ENCODE peak calls at places on chromosomes 7 and 10, in eight cellular contexts. B is cardiac muscle cell, F is HAP-1, V is PC-3, W is esophagus squamous epithelium, D is pancreas, R is prostate gland, J is IMR-90. T is an unnamed sample.
A peak's percentile ranks its signal among the peaks of the same experiment; 100 is the strongest.

GRCh38 chr7:143217806-143218205 is 4.0 kb upstream of the TAS2R40 start:
- DNase-seq in V (no peak), J (no peak), F (no peak), W (no peak), D (no peak), B (no peak), R (no peak), T (no peak)

GRCh38 chr10:131859341-131860020 is 41.3 kb upstream of the PPP2R2D start:
- DNase-seq in F (no peak), J (no peak), D (no peak), R (no peak), V (no peak), W (no peak), B (no peak), T (peak; percentile 9)

GRCh38 chr10:34235164-34235832 is 579.8 kb downstream of the PARD3 start:
- DNase-seq in B (no peak), R (no peak), F (no peak), V (peak; percentile 100), J (peak; percentile 83), W (no peak), D (no peak), T (no peak)

GRCh38 chr10:73857446-73857845 is 16.9 kb downstream of the CAMK2G start:
- DNase-seq in J (no peak), F (no peak), D (no peak), W (no peak), V (no peak), R (no peak), B (no peak), T (no peak)

GRCh38 chr10:23362879-23363787 is 18.5 kb upstream of the C10orf67 start:
- DNase-seq in D (no peak), B (no peak), R (no peak), V (no peak), F (no peak), J (no peak), W (no peak), T (no peak)

GRCh38 chr7:42125321-42125720 is 111.7 kb downstream of the GLI3 start:
- DNase-seq in F (no peak), V (no peak), J (no peak), W (no peak), B (no peak), D (no peak), R (no peak), T (no peak)

GRCh38 chr7:87875151-87876039 is 765 bp downstream of the SLC25A40 start:
- DNase-seq in J (peak; percentile 2), D (peak; percentile 39), F (no peak), W (no peak), R (peak; percentile 24), V (peak; percentile 9), B (no peak), T (no peak)

GRCh38 chr10:26735435-26735834 is 37.9 kb downstream of the PDSS1 start:
- DNase-seq in B (no peak), D (no peak), F (no peak), J (no peak), W (no peak), V (no peak), R (no peak), T (no peak)

GRCh38 chr7:114085592-114086490 is 167.0 kb upstream of the PPP1R3A start:
- DNase-seq in D (peak; percentile 95), J (peak; percentile 61), R (peak; percentile 79), V (peak; percentile 22), W (no peak), F (peak; percentile 28), B (peak; percentile 82), T (peak; percentile 82)

GRCh38 chr7:43449577-43449976 is 133.3 kb upstream of the STK17A start:
- DNase-seq in B (no peak), D (no peak), F (no peak), J (no peak), W (no peak), V (no peak), R (no peak), T (no peak)

GRCh38 chr10:78688945-78689935 is 379.5 kb upstream of the ZMIZ1 start:
- DNase-seq in J (no peak), R (no peak), B (peak; percentile 32), F (no peak), W (no peak), D (no peak), V (no peak), T (no peak)

GRCh38 chr10:130745251-130745650 is 566.3 kb downstream of the TCERG1L start:
- DNase-seq in J (no peak), V (no peak), D (no peak), W (no peak), R (no peak), B (no peak), F (no peak), T (no peak)

GRCh38 chr10:44864042-44864436 is 47.1 kb upstream of the TMEM72 start:
- DNase-seq in F (no peak), V (peak; percentile 37), B (peak; percentile 29), D (peak; percentile 68), W (no peak), J (no peak), R (no peak), T (peak; percentile 64)

GRCh38 chr10:62658516-62658915 is 146.0 kb upstream of the ADO start:
- DNase-seq in R (no peak), B (no peak), W (no peak), F (no peak), D (no peak), J (no peak), V (no peak), T (no peak)

GRCh38 chr10:97874332-97874731 is 24.7 kb downstream of the GOLGA7B start:
- DNase-seq in B (no peak), D (no peak), W (no peak), V (no peak), F (no peak), R (no peak), J (no peak), T (no peak)

GRCh38 chr10:52028518-52028858 is 285.6 kb upstream of the DKK1 start:
- DNase-seq in J (no peak), W (no peak), R (no peak), F (no peak), V (no peak), D (no peak), B (no peak), T (no peak)

GRCh38 chr7:34090796-34091195 is 185.5 kb downstream of the BMPER start:
- DNase-seq in B (no peak), W (no peak), V (no peak), R (no peak), F (no peak), D (no peak), J (peak; percentile 5), T (no peak)

GRCh38 chr10:48509974-48510692 is 94.7 kb downstream of the ARHGAP22 start:
- DNase-seq in D (no peak), B (peak; percentile 50), J (no peak), W (no peak), F (no peak), R (no peak), V (peak; percentile 56), T (no peak)

GRCh38 chr7:32935558-32935957 is 21.7 kb upstream of the FKBP9 start:
- DNase-seq in B (no peak), F (no peak), R (no peak), J (peak; percentile 29), D (no peak), V (no peak), W (no peak), T (no peak)

GRCh38 chr10:90871761-90872647 is at the start of gene RPP30:
- DNase-seq in R (peak; percentile 82), J (peak; percentile 74), D (peak; percentile 82), W (peak; percentile 17), B (peak; percentile 88), V (peak; percentile 69), F (peak; percentile 75), T (peak; percentile 88)

GRCh38 chr7:637826-638225 is 88.7 kb upstream of the DNAAF5 start:
- DNase-seq in F (no peak), J (no peak), V (no peak), D (no peak), B (no peak), R (no peak), W (no peak), T (no peak)

DNA sequence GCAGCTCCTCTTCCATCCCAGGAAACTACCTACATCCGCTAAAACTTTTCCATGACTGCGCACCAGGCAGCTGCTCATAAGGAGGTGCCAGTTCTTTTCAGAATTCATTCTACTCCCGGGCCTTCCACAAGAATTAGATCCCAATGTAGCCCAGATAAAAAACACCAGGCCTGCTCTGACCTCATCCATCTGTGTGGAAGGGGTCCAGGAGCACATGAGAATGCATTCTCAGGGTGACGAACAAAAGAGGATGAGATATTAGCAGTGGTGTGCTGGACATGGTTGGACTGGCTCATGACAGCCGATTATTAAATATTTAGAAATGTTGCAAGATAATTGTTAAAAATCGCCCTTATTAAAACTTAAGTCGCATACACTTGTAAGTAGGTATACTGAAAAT is 43.2 kb upstream of the STEAP1B start:
- DNase-seq in F (no peak), J (peak; percentile 7), W (no peak), R (no peak), B (no peak), D (no peak), V (no peak), T (no peak)
- H3K4me1 ChIP-seq in F (no peaks in the 10 kb centered on the region), J (no peaks in the 10 kb centered on the region), W (no peaks in the 10 kb centered on the region), R (no peaks in the 10 kb centered on the region), B (no peaks in the 10 kb centered on the region), D (no peaks in the 10 kb centered on the region), V (no peaks in the 10 kb centered on the region), T (no peaks in the 10 kb centered on the region)

GRCh38 chr7:52705768-52706167 is 329.7 kb upstream of the POM121L12 start:
- DNase-seq in B (no peak), F (no peak), J (no peak), V (peak; percentile 32), W (no peak), R (no peak), D (no peak), T (no peak)
- H3K4me1 ChIP-seq in B (no peaks in the 10 kb centered on the region), F (no peaks in the 10 kb centered on the region), J (no peaks in the 10 kb centered on the region), V (no peaks in the 10 kb centered on the region), W (no peaks in the 10 kb centered on the region), R (no peaks in the 10 kb centered on the region), D (no peaks in the 10 kb centered on the region), T (no peaks in the 10 kb centered on the region)

GRCh38 chr7:132242192-132242812 is 334.0 kb downstream of the PLXNA4 start:
- DNase-seq in F (no peak), D (no peak), R (peak; percentile 85), V (no peak), B (no peak), W (no peak), J (no peak), T (no peak)

GRCh38 chr7:132240821-132241422 is 335.3 kb downstream of the PLXNA4 start:
- DNase-seq in F (no peak), B (peak; percentile 7), V (no peak), R (no peak), D (no peak), J (no peak), W (no peak), T (no peak)

GRCh38 chr7:132240262-132240661 is 336.0 kb downstream of the PLXNA4 start:
- DNase-seq in W (no peak), J (no peak), V (no peak), R (no peak), D (no peak), B (no peak), F (no peak), T (no peak)

GRCh38 chr7:132243463-132243862 is 332.8 kb downstream of the PLXNA4 start:
- DNase-seq in J (no peak), W (no peak), D (no peak), B (peak; percentile 70), R (no peak), F (no peak), V (no peak), T (no peak)

GRCh38 chr7:132239422-132239994 is 336.8 kb downstream of the PLXNA4 start:
- DNase-seq in J (no peak), F (no peak), R (no peak), W (no peak), D (no peak), B (no peak), V (no peak), T (no peak)
- H3K4me1 ChIP-seq in J (no peaks in the 10 kb centered on the region), F (no peaks in the 10 kb centered on the region), R (no peaks in the 10 kb centered on the region), W (peaks cover 20% of the 10 kb centered on the region), D (no peaks in the 10 kb centered on the region), B (peaks cover 20% of the 10 kb centered on the region), V (no peaks in the 10 kb centered on the region), T (no peaks in the 10 kb centered on the region)

GRCh38 chr7:70556761-70557160 is 575.2 kb upstream of the GALNT17 start:
- DNase-seq in F (no peak), B (no peak), D (no peak), R (no peak), W (no peak), V (no peak), J (no peak), T (no peak)
- H3K4me1 ChIP-seq in F (no peaks in the 10 kb centered on the region), B (no peaks in the 10 kb centered on the region), D (no peaks in the 10 kb centered on the region), R (no peaks in the 10 kb centered on the region), W (peaks cover 9% of the 10 kb centered on the region), V (no peaks in the 10 kb centered on the region), J (no peaks in the 10 kb centered on the region), T (no peaks in the 10 kb centered on the region)

T was measured in lower lobe of right lung.